ENCODE peak calls at places on chromosome 12, in eight cellular contexts. V is PC-3, B is AG10803, Z is breast epithelium, T is activated B cell treated with CpG ODN at 0.5 μM for 24 hours, F is fibroblast of pulmonary artery, E is astrocyte of the spinal cord, I is dorsolateral prefrontal cortex. D is an unnamed sample.

GRCh38 chr12:46585854-46586621 is 213.5 kb upstream of the SLC38A2 start:
- DNase-seq in V (peak), I (no peak), E (peak), B (peak), F (peak), T (no peak), Z (no peak), D (no peak)

GRCh38 chr12:6072302-6072752 is 52.1 kb downstream of the VWF start:
- DNase-seq in B (peak), E (peak), T (no peak), V (peak), I (no peak), Z (no peak), F (peak), D (no peak)

GRCh38 chr12:29783773-29784666 is at the start of gene TMTC1:
- DNase-seq in B (peak), T (no peak), F (peak), Z (peak), E (peak), V (peak), I (peak), D (peak)

GRCh38 chr12:128069359-128069997 is 197.5 kb upstream of the TMEM132C start:
- DNase-seq in F (peak), B (peak), V (peak), Z (no peak), T (no peak), I (peak), E (peak), D (peak)

GRCh38 chr12:49885118-49885517 is 18.6 kb downstream of the FAIM2 start:
- DNase-seq in I (no peak), V (no peak), E (no peak), Z (no peak), B (no peak), F (no peak), T (no peak), D (no peak)

GRCh38 chr12:128827724-128828123 is 4.0 kb upstream of the SLC15A4 start:
- DNase-seq in F (no peak), I (no peak), V (no peak), Z (no peak), T (no peak), E (no peak), B (no peak), D (no peak)

GRCh38 chr12:128959931-128960330 is 106.7 kb downstream of the GLT1D1 start:
- DNase-seq in Z (no peak), I (no peak), T (no peak), F (no peak), V (no peak), E (no peak), B (no peak), D (no peak)

GRCh38 chr12:80580254-80580653 is 127.2 kb upstream of the MYF6 start:
- DNase-seq in F (peak), I (no peak), Z (no peak), T (no peak), E (peak), B (peak), V (peak), D (no peak)

GRCh38 chr12:13595536-13596450 is 385.6 kb downstream of the GRIN2B start:
- DNase-seq in V (no peak), Z (no peak), E (no peak), T (no peak), I (no peak), B (no peak), F (no peak), D (no peak)

GRCh38 chr12:92208613-92209121 is 63.0 kb upstream of the BTG1 start:
- DNase-seq in Z (no peak), V (peak), I (no peak), E (peak), F (peak), T (no peak), B (peak), D (no peak)

GRCh38 chr12:91988076-91988475 is 157.6 kb downstream of the BTG1 start:
- DNase-seq in E (no peak), T (no peak), I (no peak), V (no peak), B (no peak), F (peak), Z (no peak), D (no peak)

GRCh38 chr12:80422549-80422948 is 21.5 kb upstream of the PTPRQ start:
- DNase-seq in I (no peak), F (peak), V (no peak), T (no peak), B (peak), E (no peak), Z (no peak), D (no peak)

GRCh38 chr12:129790331-129790730 is 113.5 kb downstream of the TMEM132D start:
- DNase-seq in E (no peak), Z (no peak), V (no peak), F (no peak), I (no peak), T (no peak), B (no peak), D (no peak)

GRCh38 chr12:119180380-119181040 is 1.8 kb downstream of the HSPB8 start:
- DNase-seq in B (peak), E (peak), I (no peak), Z (no peak), V (no peak), T (no peak), F (peak), D (no peak)

GRCh38 chr12:110355080-110355479 is 48.4 kb downstream of the ANAPC7 start:
- DNase-seq in T (no peak), E (no peak), B (no peak), I (no peak), V (peak), Z (no peak), F (no peak), D (no peak)

GRCh38 chr12:104571328-104571727 is 114.6 kb downstream of the CHST11 start:
- DNase-seq in T (no peak), F (no peak), V (no peak), E (no peak), Z (no peak), I (no peak), B (no peak), D (no peak)

GRCh38 chr12:90393654-90394053 is 561.3 kb downstream of the CCER1 start:
- DNase-seq in I (no peak), Z (no peak), V (no peak), B (no peak), F (no peak), E (no peak), T (no peak), D (no peak)

GRCh38 chr12:750356-751191 is 1.8 kb upstream of the WNK1 start:
- DNase-seq in B (no peak), F (no peak), V (no peak), E (no peak), Z (no peak), T (no peak), I (no peak), D (no peak)

GRCh38 chr12:121711925-121712461 is 559 bp upstream of the TMEM120B start:
- DNase-seq in Z (no peak), B (peak), T (no peak), F (peak), I (no peak), V (peak), E (peak), D (peak)

GRCh38 chr12:132610051-132610759 is at the start of gene LRCOL1:
- DNase-seq in T (no peak), F (peak), E (peak), Z (no peak), I (peak), B (peak), V (no peak), D (no peak)

GRCh38 chr12:111218499-111218898 is 150.4 kb downstream of the PHETA1 start:
- DNase-seq in V (no peak), I (no peak), Z (no peak), E (no peak), B (no peak), F (no peak), T (no peak), D (no peak)

GRCh38 chr12:47721431-47721973 is 3.8 kb downstream of the ENDOU start:
- DNase-seq in B (peak), V (no peak), Z (no peak), T (no peak), E (no peak), I (no peak), F (no peak), D (no peak)

GRCh38 chr12:129844662-129845061 is 59.2 kb downstream of the TMEM132D start:
- DNase-seq in Z (no peak), I (no peak), T (no peak), E (peak), V (no peak), F (no peak), B (no peak), D (no peak)

GRCh38 chr12:66679441-66680069 is 679 bp upstream of the GRIP1 start:
- DNase-seq in V (no peak), T (no peak), B (no peak), Z (no peak), E (no peak), F (no peak), I (no peak), D (no peak)

GRCh38 chr12:106602071-106602470 is 19.3 kb downstream of the RFX4 start:
- DNase-seq in V (no peak), I (no peak), Z (no peak), B (no peak), T (no peak), E (no peak), F (no peak), D (no peak)

GRCh38 chr12:41277019-41277770 is 89.1 kb downstream of the PDZRN4 start:
- DNase-seq in E (peak), B (peak), Z (no peak), T (no peak), I (peak), V (peak), F (peak), D (peak)

GRCh38 chr12:13173537-13173936 is 23.0 kb upstream of the EMP1 start:
- DNase-seq in I (peak), T (peak), B (peak), F (peak), Z (no peak), V (peak), E (peak), D (no peak)

GRCh38 chr12:54378791-54379400 is 5.6 kb downstream of the ZNF385A start:
- DNase-seq in T (no peak), V (peak), B (no peak), F (peak), Z (no peak), I (no peak), E (no peak), D (peak)

GRCh38 chr12:68792952-68793351 is 15.0 kb upstream of the MDM2 start:
- DNase-seq in V (peak), T (no peak), E (peak), Z (no peak), B (no peak), F (peak), I (no peak), D (no peak)

GRCh38 chr12:95546491-95546813 is 4.8 kb downstream of the USP44 start:
- DNase-seq in T (no peak), B (no peak), V (no peak), I (no peak), F (no peak), Z (no peak), E (no peak), D (no peak)

GRCh38 chr12:47739959-47740358 is 14.7 kb upstream of the ENDOU start:
- DNase-seq in I (no peak), T (no peak), B (no peak), F (no peak), E (no peak), V (no peak), Z (no peak), D (no peak)

GRCh38 chr12:120361506-120362208 is 7.3 kb downstream of the MSI1 start:
- DNase-seq in V (no peak), T (no peak), B (peak), E (peak), Z (no peak), F (peak), I (peak), D (peak)

GRCh38 chr12:95608252-95609033 is 57.2 kb upstream of the USP44 start:
- DNase-seq in E (peak), T (no peak), I (peak), Z (no peak), F (peak), V (peak), B (peak), D (no peak)

DNA sequence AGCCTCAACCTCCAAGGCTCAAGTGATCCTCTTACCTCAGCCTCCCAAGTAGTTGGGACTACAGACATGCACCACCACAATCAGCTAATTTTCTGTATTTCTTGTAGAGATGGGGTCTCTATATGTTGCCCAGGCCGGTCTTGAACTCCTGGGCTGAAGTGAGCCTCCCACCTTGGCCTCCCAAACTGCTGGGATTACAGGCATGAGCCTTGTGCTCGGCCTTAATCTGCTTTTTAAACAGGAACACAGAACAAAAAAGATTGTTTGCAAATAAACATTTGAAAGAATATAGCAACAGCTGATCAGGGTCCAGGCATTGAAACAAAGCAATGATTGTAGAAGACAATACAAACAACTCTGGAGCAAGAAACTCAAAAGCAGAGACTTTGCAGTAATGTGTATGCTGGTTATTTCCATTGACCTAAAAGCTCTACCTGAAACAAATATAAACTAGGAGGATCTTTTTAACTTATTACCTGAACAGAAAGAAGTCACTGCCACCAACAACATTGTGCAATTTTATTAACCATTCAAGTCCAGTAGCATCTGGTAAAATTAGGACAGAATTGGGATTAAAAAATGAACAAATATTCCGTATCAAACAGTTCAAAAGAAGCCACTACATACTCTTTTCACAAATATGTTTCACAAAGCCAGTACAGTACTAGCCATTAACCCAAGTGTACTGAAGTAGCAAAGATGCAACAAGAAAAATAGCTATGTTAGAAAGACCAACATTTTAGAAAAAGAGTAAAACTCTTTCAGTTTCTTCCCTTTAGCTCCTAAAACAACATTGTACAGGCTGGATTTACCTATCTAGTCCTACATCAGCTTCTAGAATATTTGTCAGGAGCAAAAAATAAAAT is 14.2 kb downstream of the AMN1 start:
- DNase-seq in Z (no peak), E (no peak), V (no peak), T (no peak), I (no peak), F (no peak), B (no peak), D (no peak)
- TF ChIP-seq CTCF in Z (no peak), E (no peak), V (no peak), T (no peak), I (no peak), F (no peak), B (no peak), D (no peak)

GRCh38 chr12:117034691-117035090 is 64.5 kb downstream of the TESC start:
- DNase-seq in I (no peak), V (no peak), F (no peak), B (no peak), T (no peak), Z (no peak), E (no peak), D (no peak)

GRCh38 chr12:117031843-117032592 is 67.2 kb downstream of the TESC start:
- DNase-seq in Z (no peak), E (no peak), I (no peak), V (no peak), F (no peak), B (no peak), T (peak), D (no peak)

GRCh38 chr12:117033382-117034045 is 65.7 kb downstream of the TESC start:
- DNase-seq in Z (no peak), I (no peak), B (no peak), T (no peak), E (no peak), V (no peak), F (no peak), D (no peak)

GRCh38 chr12:117034249-117034648 is 65.0 kb downstream of the TESC start:
- DNase-seq in F (no peak), B (no peak), I (no peak), V (no peak), E (no peak), Z (no peak), T (no peak), D (no peak)

GRCh38 chr12:117032593-117033381 is 66.4 kb downstream of the TESC start:
- DNase-seq in I (no peak), B (peak), E (peak), V (no peak), F (no peak), Z (peak), T (peak), D (no peak)
- TF ChIP-seq CTCF in I (no peak), B (no peak), E (no peak), V (no peak), F (no peak), Z (no peak), T (no peak), D (no peak)

GRCh38 chr12:11324426-11324825 is 14.2 kb upstream of the PRB4 start:
- DNase-seq in E (no peak), F (no peak), T (no peak), V (no peak), I (no peak), Z (no peak), B (no peak), D (no peak)
- TF ChIP-seq CTCF in E (no peak), F (no peak), T (no peak), V (no peak), I (no peak), Z (no peak), B (no peak), D (no peak)

GRCh38 chr12:113348849-113349536 is 9.4 kb upstream of the PLBD2 start:
- DNase-seq in V (no peak), E (no peak), B (no peak), T (no peak), Z (no peak), F (no peak), I (no peak), D (no peak)

GRCh38 chr12:113345318-113345717 is 10.4 kb upstream of the SLC8B1 start:
- DNase-seq in E (no peak), F (no peak), T (no peak), I (no peak), B (no peak), V (no peak), Z (no peak), D (no peak)

GRCh38 chr12:113347892-113348291 is 10.5 kb upstream of the PLBD2 start:
- DNase-seq in Z (no peak), F (no peak), B (no peak), E (no peak), I (no peak), V (no peak), T (no peak), D (no peak)

GRCh38 chr12:113346387-113346786 is 11.5 kb upstream of the SLC8B1 start:
- DNase-seq in E (no peak), Z (no peak), V (no peak), T (no peak), I (no peak), F (no peak), B (no peak), D (no peak)

DNA sequence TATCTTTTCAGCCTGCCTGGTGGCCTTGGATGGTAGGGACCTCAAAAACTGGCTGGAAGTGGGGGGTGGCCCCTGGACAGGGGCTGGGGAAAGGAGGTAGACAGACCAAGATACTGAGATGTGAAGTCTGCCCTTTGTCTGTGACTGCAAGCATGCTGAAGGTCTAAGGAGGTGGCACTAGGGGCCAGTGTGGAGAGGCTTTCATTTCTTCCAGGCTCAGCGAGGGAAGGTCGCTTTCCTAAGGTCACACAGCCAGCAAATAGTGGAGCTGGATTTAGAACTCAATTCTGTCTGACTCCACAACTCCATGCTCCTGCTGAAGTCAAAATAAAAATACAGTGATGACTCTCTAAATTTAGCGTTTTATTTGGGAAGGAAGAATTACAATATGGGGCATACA is 11.3 kb upstream of the PLBD2 start:
- DNase-seq in Z (no peak), V (no peak), E (no peak), T (no peak), F (no peak), I (no peak), B (no peak), D (no peak)
- TF ChIP-seq CTCF in Z (no peak), V (no peak), E (peak), T (no peak), F (no peak), I (no peak), B (no peak), D (no peak)

GRCh38 chr12:28202374-28203130 is 12.3 kb downstream of the CCDC91 start:
- DNase-seq in B (no peak), V (peak), Z (no peak), T (no peak), F (no peak), I (no peak), E (no peak), D (no peak)
- TF ChIP-seq CTCF in B (no peak), V (peak), Z (no peak), T (no peak), F (no peak), I (no peak), E (no peak), D (no peak)

DNA sequence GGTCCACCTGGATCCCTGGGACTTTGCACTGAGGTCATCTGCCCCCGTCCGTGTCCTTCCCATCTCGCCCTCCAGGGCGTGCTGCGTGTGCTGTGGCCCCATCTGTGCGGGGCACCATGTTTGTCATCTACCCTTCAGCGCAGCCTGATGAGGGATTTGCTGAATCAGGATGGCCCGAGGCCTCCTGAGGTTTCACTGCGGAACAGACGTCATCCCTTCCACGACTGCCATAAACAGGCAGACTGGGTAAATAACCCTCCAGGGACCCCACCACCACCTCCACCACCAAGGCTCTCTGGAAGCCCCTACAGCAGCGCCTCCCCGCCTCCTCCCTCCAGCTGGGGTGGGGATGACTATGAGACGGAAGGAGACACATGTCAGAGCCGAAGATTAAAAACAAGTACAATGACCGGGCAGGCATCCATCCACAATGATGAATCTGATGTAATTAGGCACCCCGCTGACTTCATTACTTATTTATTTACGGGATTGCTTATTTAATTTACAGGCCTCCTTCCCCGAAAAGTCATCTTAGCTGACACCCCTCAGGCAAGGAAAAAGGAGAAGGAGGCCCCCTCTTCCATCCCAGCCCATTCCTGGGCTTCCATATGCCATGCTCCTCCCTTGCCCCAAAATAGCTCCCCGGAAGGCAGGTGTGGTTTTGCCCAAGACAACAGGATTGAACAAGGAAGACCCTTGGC is 39.4 kb downstream of the NCOR2 start:
- DNase-seq in T (no peak), B (peak), I (no peak), V (no peak), F (no peak), Z (no peak), E (peak), D (peak)
- TF ChIP-seq CTCF in T (no peak), B (no peak), I (no peak), V (peak), F (no peak), Z (no peak), E (peak), D (peak)

GRCh38 chr12:2282321-2282720 is 229.5 kb downstream of the CACNA1C start:
- DNase-seq in F (no peak), B (no peak), I (no peak), E (no peak), V (no peak), T (no peak), Z (no peak), D (no peak)
- TF ChIP-seq CTCF in F (no peak), B (peak), I (peak), E (peak), V (no peak), T (no peak), Z (no peak), D (no peak)